ENCODE peak calls at places on chromosomes 4 and X, in four cellular contexts. E is NCI-H345; G is NCI-H510A treated with DMSO at 0.1 percent for 48 hours; C is stimulated activated naive CD4-positive, alpha-beta T cell. P is an unnamed sample.

GRCh38 chrX:46582325-46582724 is 8.8 kb downstream of the CHST7 start:
- DNase-seq in E (no peak), G (no peak), C (no peak), P (no peak)

GRCh38 chrX:66914082-66914481 is 275.2 kb upstream of the EDA2R start:
- DNase-seq in E (no peak), G (no peak), C (no peak), P (peak)

GRCh38 chrX:10016516-10017132 is 49.5 kb downstream of the CLDN34 start:
- DNase-seq in E (no peak), G (no peak), C (no peak), P (no peak)

GRCh38 chrX:17527135-17527701 is 152.2 kb downstream of the NHS start:
- DNase-seq in E (no peak), G (peak), C (no peak), P (no peak)

GRCh38 chrX:110315541-110315940 is 2.3 kb downstream of the AMMECR1 start:
- DNase-seq in E (no peak), G (no peak), C (no peak), P (no peak)

GRCh38 chr4:172042714-172043114 is 229.5 kb downstream of the GALNTL6 start:
- DNase-seq in E (peak), G (peak), C (no peak), P (no peak)

GRCh38 chr4:706834-707598 is 1.4 kb downstream of the PCGF3 start:
- DNase-seq in E (no peak), G (no peak), C (no peak), P (no peak)

GRCh38 chrX:139639253-139639652 is 68.7 kb downstream of the MCF2 start:
- DNase-seq in E (no peak), G (no peak), C (no peak), P (no peak)

GRCh38 chr4:152935138-152935537 is 985 bp upstream of the FHDC1 start:
- DNase-seq in E (no peak), G (no peak), C (no peak), P (no peak)

GRCh38 chr4:97627785-97628184 is 515.5 kb downstream of the STPG2 start:
- DNase-seq in E (no peak), G (no peak), C (no peak), P (no peak)

GRCh38 chr4:159199827-159200226 is 96.9 kb downstream of the RAPGEF2 start:
- DNase-seq in E (no peak), G (no peak), C (no peak), P (no peak)